ENCODE peak calls at places on chromosomes 7 and 10, in seven cellular contexts. One of them, this sample, is unnamed.

GRCh38 chr7:38368191-38368605 is 94.8 kb upstream of the TARP start:
- DNase-seq in NB4: peak
- DNase-seq in Peyer's patch: peak
- DNase-seq in body of pancreas: peak
- DNase-seq in esophagus muscularis mucosa: no peak
- DNase-seq in GM12891: peak
- DNase-seq in transverse colon: peak
- DNase-seq in this sample: peak

GRCh38 chr10:36450385-36450784 is 675.0 kb upstream of the ANKRD30A start:
- DNase-seq in transverse colon: no peak
- DNase-seq in NB4: no peak
- DNase-seq in body of pancreas: no peak
- DNase-seq in esophagus muscularis mucosa: no peak
- DNase-seq in Peyer's patch: no peak
- DNase-seq in GM12891: no peak
- DNase-seq in this sample: no peak

GRCh38 chr10:15589109-15589508 is 130.6 kb downstream of the ITGA8 start:
- DNase-seq in esophagus muscularis mucosa: no peak
- DNase-seq in Peyer's patch: no peak
- DNase-seq in GM12891: no peak
- DNase-seq in NB4: no peak
- DNase-seq in body of pancreas: no peak
- DNase-seq in transverse colon: no peak
- DNase-seq in this sample: no peak

GRCh38 chr7:44348300-44348699 is 22.9 kb upstream of the CAMK2B start:
- DNase-seq in esophagus muscularis mucosa: no peak
- DNase-seq in body of pancreas: no peak
- DNase-seq in NB4: peak
- DNase-seq in GM12891: no peak
- DNase-seq in transverse colon: no peak
- DNase-seq in Peyer's patch: no peak
- DNase-seq in this sample: peak

GRCh38 chr7:53811555-53812079 is 730.6 kb upstream of the VSTM2A start:
- DNase-seq in body of pancreas: no peak
- DNase-seq in transverse colon: no peak
- DNase-seq in GM12891: no peak
- DNase-seq in esophagus muscularis mucosa: no peak
- DNase-seq in Peyer's patch: no peak
- DNase-seq in NB4: no peak
- DNase-seq in this sample: peak

GRCh38 chr10:22684707-22685106 is 29.7 kb downstream of the PIP4K2A start:
- DNase-seq in body of pancreas: no peak
- DNase-seq in transverse colon: no peak
- DNase-seq in NB4: no peak
- DNase-seq in Peyer's patch: no peak
- DNase-seq in esophagus muscularis mucosa: no peak
- DNase-seq in GM12891: no peak
- DNase-seq in this sample: no peak

GRCh38 chr7:44994877-44995554 is 5.0 kb upstream of the CCM2 start:
- DNase-seq in GM12891: no peak
- DNase-seq in body of pancreas: no peak
- DNase-seq in Peyer's patch: no peak
- DNase-seq in esophagus muscularis mucosa: no peak
- DNase-seq in transverse colon: no peak
- DNase-seq in NB4: peak
- DNase-seq in this sample: no peak

GRCh38 chr10:112761256-112761655 is 188.8 kb upstream of the TCF7L2 start:
- DNase-seq in GM12891: no peak
- DNase-seq in esophagus muscularis mucosa: no peak
- DNase-seq in transverse colon: no peak
- DNase-seq in body of pancreas: no peak
- DNase-seq in Peyer's patch: no peak
- DNase-seq in NB4: no peak
- DNase-seq in this sample: no peak

GRCh38 chr10:68871731-68872342 is 29.3 kb upstream of the DDX50 start:
- DNase-seq in Peyer's patch: no peak
- DNase-seq in esophagus muscularis mucosa: no peak
- DNase-seq in body of pancreas: no peak
- DNase-seq in GM12891: no peak
- DNase-seq in transverse colon: no peak
- DNase-seq in NB4: no peak
- DNase-seq in this sample: no peak

GRCh38 chr7:15199482-15199881 is 296.9 kb upstream of the DGKB start:
- DNase-seq in body of pancreas: no peak
- DNase-seq in NB4: peak
- DNase-seq in transverse colon: no peak
- DNase-seq in GM12891: no peak
- DNase-seq in Peyer's patch: no peak
- DNase-seq in esophagus muscularis mucosa: no peak
- DNase-seq in this sample: no peak

GRCh38 chr10:125925244-125925834 is 29.0 kb downstream of the FANK1 start:
- DNase-seq in NB4: no peak
- DNase-seq in body of pancreas: no peak
- DNase-seq in Peyer's patch: no peak
- DNase-seq in transverse colon: no peak
- DNase-seq in GM12891: no peak
- DNase-seq in esophagus muscularis mucosa: no peak
- DNase-seq in this sample: no peak

GRCh38 chr7:130971297-130971696 is 237.3 kb upstream of the KLF14 start:
- DNase-seq in esophagus muscularis mucosa: no peak
- DNase-seq in NB4: no peak
- DNase-seq in GM12891: no peak
- DNase-seq in transverse colon: no peak
- DNase-seq in body of pancreas: no peak
- DNase-seq in Peyer's patch: no peak
- DNase-seq in this sample: no peak

GRCh38 chr7:28958235-28958945 is at the start of gene TRIL:
- DNase-seq in Peyer's patch: peak
- DNase-seq in body of pancreas: peak
- DNase-seq in esophagus muscularis mucosa: peak
- DNase-seq in GM12891: peak
- DNase-seq in transverse colon: peak
- DNase-seq in NB4: no peak
- DNase-seq in this sample: no peak

GRCh38 chr10:73590881-73591577 is at the start of gene USP54:
- DNase-seq in esophagus muscularis mucosa: no peak
- DNase-seq in GM12891: no peak
- DNase-seq in Peyer's patch: no peak
- DNase-seq in transverse colon: no peak
- DNase-seq in NB4: peak
- DNase-seq in body of pancreas: no peak
- DNase-seq in this sample: peak

GRCh38 chr7:105682331-105683070 is 101.2 kb upstream of the EFCAB10 start:
- DNase-seq in body of pancreas: no peak
- DNase-seq in NB4: peak
- DNase-seq in GM12891: no peak
- DNase-seq in esophagus muscularis mucosa: no peak
- DNase-seq in Peyer's patch: no peak
- DNase-seq in transverse colon: no peak
- DNase-seq in this sample: no peak

GRCh38 chr10:75399461-75400162 is 2.0 kb downstream of the ZNF503 start:
- DNase-seq in Peyer's patch: peak
- DNase-seq in body of pancreas: peak
- DNase-seq in transverse colon: peak
- DNase-seq in GM12891: peak
- DNase-seq in NB4: peak
- DNase-seq in esophagus muscularis mucosa: no peak
- DNase-seq in this sample: peak

GRCh38 chr7:128838981-128839731 is 8.9 kb downstream of the FLNC start:
- DNase-seq in body of pancreas: no peak
- DNase-seq in Peyer's patch: no peak
- DNase-seq in esophagus muscularis mucosa: no peak
- DNase-seq in transverse colon: no peak
- DNase-seq in NB4: no peak
- DNase-seq in GM12891: no peak
- DNase-seq in this sample: no peak

GRCh38 chr7:26440253-26440992 is 148.8 kb downstream of the SNX10 start:
- DNase-seq in NB4: no peak
- DNase-seq in Peyer's patch: no peak
- DNase-seq in GM12891: no peak
- DNase-seq in transverse colon: no peak
- DNase-seq in body of pancreas: no peak
- DNase-seq in esophagus muscularis mucosa: no peak
- DNase-seq in this sample: no peak

GRCh38 chr10:75398630-75399460 is 2.7 kb downstream of the ZNF503 start:
- DNase-seq in transverse colon: peak
- DNase-seq in body of pancreas: peak
- DNase-seq in NB4: no peak
- DNase-seq in esophagus muscularis mucosa: no peak
- DNase-seq in GM12891: no peak
- DNase-seq in Peyer's patch: peak
- DNase-seq in this sample: no peak

GRCh38 chr10:1739751-1740150 is 2.4 kb upstream of the ADARB2 start:
- DNase-seq in GM12891: no peak
- DNase-seq in transverse colon: no peak
- DNase-seq in esophagus muscularis mucosa: no peak
- DNase-seq in NB4: no peak
- DNase-seq in Peyer's patch: no peak
- DNase-seq in body of pancreas: no peak
- DNase-seq in this sample: no peak

GRCh38 chr10:52420656-52421055 is 106.6 kb downstream of the DKK1 start:
- DNase-seq in esophagus muscularis mucosa: no peak
- DNase-seq in body of pancreas: no peak
- DNase-seq in transverse colon: no peak
- DNase-seq in GM12891: no peak
- DNase-seq in NB4: no peak
- DNase-seq in Peyer's patch: no peak
- DNase-seq in this sample: no peak

GRCh38 chr7:135204876-135205275 is 6.5 kb downstream of the WDR91 start:
- DNase-seq in transverse colon: no peak
- DNase-seq in GM12891: no peak
- DNase-seq in Peyer's patch: no peak
- DNase-seq in body of pancreas: peak
- DNase-seq in esophagus muscularis mucosa: no peak
- DNase-seq in NB4: no peak
- DNase-seq in this sample: no peak

GRCh38 chr7:141617280-141617679 is 66.1 kb downstream of the AGK start:
- DNase-seq in Peyer's patch: no peak
- DNase-seq in GM12891: no peak
- DNase-seq in transverse colon: no peak
- DNase-seq in esophagus muscularis mucosa: no peak
- DNase-seq in NB4: no peak
- DNase-seq in body of pancreas: no peak
- DNase-seq in this sample: no peak

GRCh38 chr7:25856056-25856780 is 295.8 kb upstream of the NFE2L3 start:
- DNase-seq in esophagus muscularis mucosa: no peak
- DNase-seq in body of pancreas: no peak
- DNase-seq in Peyer's patch: no peak
- DNase-seq in transverse colon: peak
- DNase-seq in NB4: peak
- DNase-seq in GM12891: no peak
- DNase-seq in this sample: no peak

GRCh38 chr10:47027812-47028260 is 116.6 kb downstream of the PTPN20 start:
- DNase-seq in Peyer's patch: no peak
- DNase-seq in esophagus muscularis mucosa: no peak
- DNase-seq in NB4: no peak
- DNase-seq in GM12891: no peak
- DNase-seq in body of pancreas: peak
- DNase-seq in transverse colon: no peak
- DNase-seq in this sample: no peak

GRCh38 chr7:127239814-127240213 is 12.9 kb downstream of the GRM8 start:
- DNase-seq in body of pancreas: no peak
- DNase-seq in esophagus muscularis mucosa: no peak
- DNase-seq in Peyer's patch: no peak
- DNase-seq in GM12891: no peak
- DNase-seq in transverse colon: no peak
- DNase-seq in NB4: peak
- DNase-seq in this sample: no peak

GRCh38 chr10:122357685-122358084 is 16.8 kb upstream of the PLEKHA1 start:
- DNase-seq in NB4: no peak
- DNase-seq in body of pancreas: no peak
- DNase-seq in esophagus muscularis mucosa: no peak
- DNase-seq in GM12891: no peak
- DNase-seq in Peyer's patch: peak
- DNase-seq in transverse colon: no peak
- DNase-seq in this sample: no peak
- TF ChIP-seq POLR2A in NB4: no peak
- TF ChIP-seq POLR2A in body of pancreas: no peak
- TF ChIP-seq POLR2A in esophagus muscularis mucosa: no peak
- TF ChIP-seq POLR2A in GM12891: no peak
- TF ChIP-seq POLR2A in Peyer's patch: no peak
- TF ChIP-seq POLR2A in transverse colon: no peak
- TF ChIP-seq POLR2A in this sample: no peak

GRCh38 chr10:3778708-3779108 is 6.3 kb downstream of the KLF6 start:
- DNase-seq in transverse colon: no peak
- DNase-seq in NB4: no peak
- DNase-seq in Peyer's patch: peak
- DNase-seq in esophagus muscularis mucosa: no peak
- DNase-seq in body of pancreas: no peak
- DNase-seq in GM12891: no peak
- DNase-seq in this sample: no peak

GRCh38 chr10:3777876-3778707 is 6.9 kb downstream of the KLF6 start:
- DNase-seq in body of pancreas: no peak
- DNase-seq in esophagus muscularis mucosa: no peak
- DNase-seq in transverse colon: no peak
- DNase-seq in Peyer's patch: peak
- DNase-seq in GM12891: no peak
- DNase-seq in NB4: no peak
- DNase-seq in this sample: no peak

GRCh38 chr10:3774814-3775670 is 10.0 kb downstream of the KLF6 start:
- DNase-seq in esophagus muscularis mucosa: no peak
- DNase-seq in Peyer's patch: peak
- DNase-seq in GM12891: no peak
- DNase-seq in transverse colon: peak
- DNase-seq in NB4: peak
- DNase-seq in body of pancreas: no peak
- DNase-seq in this sample: no peak

GRCh38 chr10:3775671-3776551 is 9.1 kb downstream of the KLF6 start:
- DNase-seq in esophagus muscularis mucosa: no peak
- DNase-seq in GM12891: no peak
- DNase-seq in transverse colon: peak
- DNase-seq in Peyer's patch: peak
- DNase-seq in body of pancreas: no peak
- DNase-seq in NB4: peak
- DNase-seq in this sample: no peak

GRCh38 chr10:3776796-3777571 is 8.0 kb downstream of the KLF6 start:
- DNase-seq in esophagus muscularis mucosa: no peak
- DNase-seq in transverse colon: peak
- DNase-seq in Peyer's patch: peak
- DNase-seq in NB4: no peak
- DNase-seq in body of pancreas: peak
- DNase-seq in GM12891: no peak
- DNase-seq in this sample: no peak
- TF ChIP-seq POLR2A in esophagus muscularis mucosa: no peak
- TF ChIP-seq POLR2A in transverse colon: peak
- TF ChIP-seq POLR2A in Peyer's patch: no peak
- TF ChIP-seq POLR2A in NB4: no peak
- TF ChIP-seq POLR2A in body of pancreas: peak
- TF ChIP-seq POLR2A in GM12891: peak
- TF ChIP-seq POLR2A in this sample: no peak

GRCh38 chr10:104337985-104338735 is at the start of gene ITPRIP:
- DNase-seq in esophagus muscularis mucosa: peak
- DNase-seq in NB4: peak
- DNase-seq in transverse colon: peak
- DNase-seq in Peyer's patch: peak
- DNase-seq in GM12891: peak
- DNase-seq in body of pancreas: peak
- DNase-seq in this sample: peak
- TF ChIP-seq POLR2A in esophagus muscularis mucosa: peak
- TF ChIP-seq POLR2A in NB4: peak
- TF ChIP-seq POLR2A in transverse colon: peak
- TF ChIP-seq POLR2A in Peyer's patch: peak
- TF ChIP-seq POLR2A in GM12891: peak
- TF ChIP-seq POLR2A in body of pancreas: peak
- TF ChIP-seq POLR2A in this sample: peak

GRCh38 chr10:114404171-114405010 is at the start of gene AFAP1L2:
- DNase-seq in esophagus muscularis mucosa: no peak
- DNase-seq in NB4: no peak
- DNase-seq in Peyer's patch: peak
- DNase-seq in transverse colon: peak
- DNase-seq in body of pancreas: peak
- DNase-seq in GM12891: peak
- DNase-seq in this sample: no peak
- TF ChIP-seq POLR2A in esophagus muscularis mucosa: no peak
- TF ChIP-seq POLR2A in NB4: no peak
- TF ChIP-seq POLR2A in Peyer's patch: peak
- TF ChIP-seq POLR2A in transverse colon: peak
- TF ChIP-seq POLR2A in body of pancreas: peak
- TF ChIP-seq POLR2A in GM12891: no peak
- TF ChIP-seq POLR2A in this sample: peak

This sample was measured in H54.